ENCODE peak calls at places on chromosomes 5 and 9, in nine cellular contexts. Q is amniotic stem cell; M is iPS DF 6.9; W is activated CD4-positive, alpha-beta memory T cell treated with anti-CD3 and anti-CD28 coated beads, Interleukin-2, amount 10 ng/mL, durations not matched to agents 7 days and 5 days; S is heart right ventricle; H is non-pigmented ciliary epithelial cell; T is GM23338; B is psoas muscle; O is hepatic stellate cell. V is an unnamed sample.

GRCh38 chr9:15250013-15250412 is 57.0 kb downstream of the TTC39B start:
- DNase-seq in B (no peak), M (no peak), H (no peak), S (no peak), T (peak; percentile 21), O (peak; percentile 32), W (no peak), Q (no peak), V (no peak)

GRCh38 chr5:10685103-10685502 is 75.9 kb downstream of the DAP start:
- DNase-seq in W (no peak), T (no peak), H (no peak), O (no peak), B (no peak), Q (no peak), S (no peak), M (no peak), V (no peak)

GRCh38 chr5:143791848-143792701 is 19.9 kb upstream of the HMHB1 start:
- DNase-seq in H (no peak), S (no peak), B (no peak), Q (no peak), T (no peak), W (no peak), O (no peak), M (no peak), V (no peak)

GRCh38 chr5:143964919-143965318 is 153.0 kb downstream of the HMHB1 start:
- DNase-seq in O (no peak), Q (no peak), W (no peak), B (no peak), H (no peak), T (no peak), M (no peak), S (no peak), V (no peak)

GRCh38 chr9:136614967-136615623 is 47.6 kb upstream of the EGFL7 start:
- DNase-seq in T (peak; percentile 79), Q (no peak), B (no peak), H (no peak), S (no peak), O (no peak), M (no peak), W (no peak), V (no peak)

GRCh38 chr5:135355182-135355581 is 43.8 kb downstream of the MACROH2A1 start:
- DNase-seq in B (no peak), W (no peak), O (no peak), S (no peak), M (no peak), H (no peak), T (no peak), Q (no peak), V (no peak)

GRCh38 chr5:122981846-122982245 is 54.7 kb downstream of the PPIC start:
- DNase-seq in M (no peak), H (no peak), B (no peak), O (no peak), W (no peak), S (no peak), Q (no peak), T (no peak), V (no peak)

GRCh38 chr9:2227468-2227867 is 212.3 kb downstream of the SMARCA2 start:
- DNase-seq in M (no peak), T (peak; percentile 10), O (no peak), H (no peak), S (no peak), Q (no peak), B (no peak), W (no peak), V (no peak)

GRCh38 chr9:69172895-69173294 is 1.2 kb upstream of the TJP2 start:
- DNase-seq in H (no peak), S (no peak), W (no peak), B (no peak), Q (no peak), M (no peak), T (no peak), O (no peak), V (no peak)

GRCh38 chr5:61659221-61659696 is 327.2 kb downstream of the ZSWIM6 start:
- DNase-seq in S (peak; percentile 46), Q (no peak), W (no peak), B (no peak), H (no peak), M (peak; percentile 60), T (peak; percentile 89), O (no peak), V (no peak)

GRCh38 chr5:91643796-91644195 is 260.7 kb upstream of the ARRDC3 start:
- DNase-seq in T (no peak), H (no peak), S (no peak), W (no peak), M (no peak), B (no peak), Q (no peak), O (no peak), V (no peak)

GRCh38 chr5:43038523-43038989 is 1.6 kb downstream of the ANXA2R start:
- DNase-seq in W (peak; percentile 57), Q (no peak), S (no peak), O (no peak), T (peak; percentile 46), M (no peak), H (no peak), B (no peak), V (no peak)

GRCh38 chr5:127723571-127723970 is 20.4 kb downstream of the CCDC192 start:
- DNase-seq in W (no peak), Q (no peak), H (no peak), O (no peak), B (no peak), T (no peak), M (no peak), S (no peak), V (no peak)

GRCh38 chr9:111529787-111530186 is 4.8 kb downstream of the ZNF483 start:
- DNase-seq in S (no peak), O (no peak), H (no peak), T (peak; percentile 91), W (no peak), M (peak; percentile 88), Q (no peak), B (no peak), V (peak; percentile 92)

GRCh38 chr9:98410185-98410697 is 154.8 kb upstream of the TBC1D2 start:
- DNase-seq in H (peak; percentile 62), W (no peak), S (peak; percentile 62), T (peak; percentile 81), Q (peak; percentile 72), M (peak; percentile 22), O (peak; percentile 71), B (no peak), V (peak; percentile 57)

GRCh38 chr9:116499986-116500871 is 186.9 kb upstream of the TRIM32 start:
- DNase-seq in Q (no peak), O (no peak), T (no peak), B (no peak), S (no peak), H (peak; percentile 28), M (no peak), W (no peak), V (no peak)

GRCh38 chr9:136170291-136170901 is 34.5 kb downstream of the LHX3 start:
- DNase-seq in M (no peak), H (no peak), T (peak; percentile 77), B (no peak), W (peak; percentile 60), S (no peak), Q (no peak), O (peak; percentile 66), V (no peak)

GRCh38 chr5:177450672-177451424 is 4.2 kb downstream of the PRR7 start:
- DNase-seq in S (no peak), Q (no peak), M (no peak), B (no peak), W (no peak), T (no peak), H (no peak), O (no peak), V (no peak)

GRCh38 chr5:39670955-39671354 is 246.2 kb upstream of the DAB2 start:
- DNase-seq in S (no peak), B (no peak), Q (no peak), W (no peak), T (no peak), H (no peak), O (no peak), M (no peak), V (no peak)

GRCh38 chr5:151155149-151155776 is 2.3 kb downstream of the ANXA6 start:
- DNase-seq in B (no peak), M (no peak), Q (no peak), O (no peak), S (no peak), T (no peak), H (no peak), W (peak; percentile 78), V (no peak)

GRCh38 chr5:99544326-99544725 is 615.5 kb upstream of the CHD1 start:
- DNase-seq in B (no peak), W (no peak), S (no peak), T (no peak), H (no peak), Q (no peak), M (no peak), O (no peak), V (no peak)

GRCh38 chr5:138448481-138449398 is 9.9 kb downstream of the REEP2 start:
- DNase-seq in O (peak; percentile 48), M (no peak), W (no peak), T (peak; percentile 47), S (no peak), H (no peak), B (no peak), Q (no peak), V (no peak)

GRCh38 chr5:177113566-177114424 is 19.8 kb upstream of the NSD1 start:
- DNase-seq in S (peak; percentile 71), Q (no peak), H (peak; percentile 35), O (peak; percentile 92), W (peak; percentile 83), T (peak; percentile 84), B (peak; percentile 72), M (no peak), V (no peak)

GRCh38 chr9:75914936-75915335 is 24.5 kb downstream of the PCSK5 start:
- DNase-seq in S (no peak), W (no peak), T (no peak), O (no peak), Q (no peak), H (no peak), M (no peak), B (no peak), V (no peak)

GRCh38 chr9:21070171-21070571 is 7.6 kb downstream of the IFNB1 start:
- DNase-seq in T (peak; percentile 49), W (no peak), Q (peak; percentile 91), M (peak; percentile 13), H (peak; percentile 95), S (peak; percentile 73), B (peak; percentile 19), O (peak; percentile 21), V (no peak)

GRCh38 chr5:146878471-146879172 is at the start of gene PPP2R2B:
- DNase-seq in H (no peak), S (peak; percentile 4), O (peak; percentile 52), B (peak; percentile 27), W (peak; percentile 49), Q (no peak), M (no peak), T (peak; percentile 80), V (no peak)